ENCODE peak calls at places on chromosomes 11 and 22, in seven cellular contexts. Y is pancreas; L is lung; Z is kidney; V is RWPE1; S is CD8-positive, alpha-beta memory T cell; X is mammary epithelial cell. O is an unnamed sample.

GRCh38 chr11:101323997-101324396 is 194.4 kb upstream of the PGR start:
- DNase-seq in Y (no peak), L (no peak), Z (no peak), V (no peak), S (no peak), X (peak), O (no peak)

GRCh38 chr11:94218372-94218771 is 86.0 kb upstream of the IZUMO1R start:
- DNase-seq in Y (no peak), L (no peak), Z (no peak), V (no peak), S (no peak), X (no peak), O (no peak)

GRCh38 chr11:17743808-17744119 is 9.2 kb downstream of the KCNC1 start:
- DNase-seq in Y (no peak), L (no peak), Z (peak), V (peak), S (no peak), X (no peak), O (no peak)

GRCh38 chr22:50586416-50586815 is 3.8 kb upstream of the CHKB start:
- DNase-seq in Y (no peak), L (no peak), Z (no peak), V (no peak), S (no peak), X (no peak), O (no peak)

GRCh38 chr11:116750070-116750718 is 22.6 kb downstream of the BUD13 start:
- DNase-seq in Y (no peak), L (no peak), Z (no peak), V (no peak), S (no peak), X (no peak), O (no peak)

GRCh38 chr22:45903355-45904149 is 73.4 kb downstream of the WNT7B start:
- DNase-seq in Y (peak), L (no peak), Z (no peak), V (peak), S (no peak), X (peak), O (no peak)

GRCh38 chr11:82732734-82733443 is 775 bp downstream of the FAM181B start:
- DNase-seq in Y (peak), L (no peak), Z (peak), V (peak), S (no peak), X (no peak), O (no peak)

GRCh38 chr11:94139421-94139820 is 10.8 kb downstream of the PANX1 start:
- DNase-seq in Y (peak), L (no peak), Z (no peak), V (no peak), S (no peak), X (no peak), O (no peak)

GRCh38 chr11:73139476-73140198 is 2.5 kb downstream of the FCHSD2 start:
- DNase-seq in Y (no peak), L (no peak), Z (no peak), V (no peak), S (no peak), X (no peak), O (no peak)

GRCh38 chr11:726278-726915 is 20.4 kb downstream of the EPS8L2 start:
- DNase-seq in Y (peak), L (peak), Z (peak), V (peak), S (peak), X (peak), O (no peak)

GRCh38 chr11:65911682-65912568 is 6.9 kb downstream of the C11orf68 start:
- DNase-seq in Y (no peak), L (peak), Z (peak), V (peak), S (no peak), X (peak), O (no peak)

GRCh38 chr11:43515090-43515489 is 156.4 kb downstream of the TTC17 start:
- DNase-seq in Y (no peak), L (no peak), Z (no peak), V (no peak), S (no peak), X (no peak), O (no peak)

GRCh38 chr11:18733202-18733601 is 7.2 kb upstream of the IGSF22 start:
- DNase-seq in Y (no peak), L (no peak), Z (no peak), V (no peak), S (no peak), X (no peak), O (no peak)

GRCh38 chr11:134949121-134949591 is 537.1 kb upstream of the B3GAT1 start:
- DNase-seq in Y (no peak), L (no peak), Z (no peak), V (peak), S (no peak), X (no peak), O (no peak)

GRCh38 chr22:42131562-42131961 is 952 bp upstream of the CYP2D6 start:
- DNase-seq in Y (no peak), L (no peak), Z (peak), V (no peak), S (no peak), X (no peak), O (no peak)

GRCh38 chr22:50315289-50316113 is 8.1 kb upstream of the PLXNB2 start:
- DNase-seq in Y (no peak), L (no peak), Z (peak), V (no peak), S (no peak), X (no peak), O (no peak)

GRCh38 chr11:126426126-126426525 is 70.6 kb downstream of the ST3GAL4 start:
- DNase-seq in Y (no peak), L (no peak), Z (no peak), V (no peak), S (no peak), X (peak), O (no peak)

GRCh38 chr11:103803062-103803461 is 233.4 kb upstream of the DDI1 start:
- DNase-seq in Y (no peak), L (no peak), Z (no peak), V (no peak), S (no peak), X (no peak), O (no peak)

DNA sequence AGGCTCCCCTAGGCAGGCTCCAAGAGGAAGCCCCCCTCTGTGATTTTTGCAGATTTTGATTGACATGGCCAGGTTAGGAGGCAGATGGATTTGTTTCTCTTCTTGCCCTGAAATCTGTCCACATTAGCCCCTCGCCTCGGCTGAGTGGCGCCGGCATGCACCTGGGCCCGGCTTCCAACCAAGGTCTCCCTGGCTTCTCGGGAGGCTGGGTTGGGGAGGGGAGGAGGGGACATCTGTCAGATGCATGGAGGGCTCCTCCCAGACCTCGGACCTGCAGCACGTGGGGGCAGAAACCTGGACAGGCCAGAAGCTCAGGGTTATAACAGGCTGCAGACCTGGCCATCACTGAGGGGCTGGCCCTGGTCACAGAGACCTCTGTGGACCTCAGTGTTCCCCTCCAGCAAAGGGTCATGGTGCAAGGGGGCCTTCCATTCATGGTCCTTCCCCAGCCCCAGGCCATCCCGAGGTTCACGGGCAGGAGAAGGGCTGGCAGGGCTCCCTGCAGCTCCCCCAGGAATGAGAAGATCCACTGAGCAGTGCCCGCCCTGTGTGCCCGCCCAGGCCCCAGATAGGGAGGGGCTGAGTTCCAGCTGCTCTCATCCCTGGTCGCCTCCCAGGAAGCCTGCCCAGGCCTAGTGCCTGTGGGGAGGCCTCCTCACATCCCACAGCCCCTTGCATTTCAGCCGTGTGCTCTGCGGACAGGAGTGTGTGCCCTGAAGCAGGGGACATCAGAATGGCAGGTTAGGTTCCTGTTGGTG is 747.8 kb downstream of the BRD1 start:
- DNase-seq in Y (no peak), L (no peak), Z (peak), V (no peak), S (peak), X (no peak), O (no peak)
- H3K27ac ChIP-seq in Y (no peak), L (no peak), Z (no peak), V (no peak), S (no peak), X (no peak), O (no peak)

GRCh38 chr11:35142481-35143207 is 3.7 kb downstream of the CD44 start:
- DNase-seq in Y (no peak), L (no peak), Z (no peak), V (peak), S (peak), X (peak), O (no peak)

GRCh38 chr11:35145249-35145648 is 6.3 kb downstream of the CD44 start:
- DNase-seq in Y (no peak), L (no peak), Z (no peak), V (no peak), S (peak), X (no peak), O (no peak)

GRCh38 chr11:35143509-35144102 is 4.6 kb downstream of the CD44 start:
- DNase-seq in Y (no peak), L (no peak), Z (no peak), V (no peak), S (no peak), X (peak), O (no peak)

GRCh38 chr11:35144811-35145210 is 5.8 kb downstream of the CD44 start:
- DNase-seq in Y (no peak), L (peak), Z (no peak), V (no peak), S (no peak), X (no peak), O (no peak)

GRCh38 chr11:35144103-35144741 is 5.3 kb downstream of the CD44 start:
- DNase-seq in Y (no peak), L (peak), Z (no peak), V (peak), S (peak), X (peak), O (no peak)
- H3K27ac ChIP-seq in Y (no peak), L (peak), Z (no peak), V (peak), S (peak), X (peak), O (peak)

DNA sequence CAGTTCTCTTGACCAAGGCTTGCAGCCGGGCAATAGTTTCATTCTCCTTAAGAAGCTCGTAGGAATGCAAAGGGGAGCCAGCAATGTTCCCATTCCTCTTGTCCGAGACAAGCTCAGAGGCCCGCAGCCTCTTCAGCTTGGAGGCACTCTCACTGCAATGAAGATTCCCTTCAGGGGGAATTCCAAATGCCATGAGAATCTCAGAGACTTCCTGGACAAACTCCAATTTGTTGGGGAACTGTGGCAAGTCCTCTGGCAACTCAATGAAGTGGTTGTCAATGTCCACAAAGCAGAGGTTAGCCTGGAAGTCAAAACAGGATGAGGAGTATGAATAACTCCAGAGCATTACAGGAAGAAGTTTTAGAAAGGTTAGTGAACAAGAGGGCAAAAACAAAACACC is 84.4 kb downstream of the DENND5A start:
- DNase-seq in Y (no peak), L (no peak), Z (no peak), V (no peak), S (no peak), X (peak), O (no peak)
- H3K27ac ChIP-seq in Y (no peak), L (no peak), Z (no peak), V (no peak), S (no peak), X (no peak), O (no peak)

GRCh38 chr22:25930710-25931353 is 188.8 kb downstream of the MYO18B start:
- DNase-seq in Y (peak), L (no peak), Z (no peak), V (no peak), S (no peak), X (no peak), O (no peak)
- H3K27ac ChIP-seq in Y (no peak), L (no peak), Z (no peak), V (no peak), S (no peak), X (no peak), O (no peak)

GRCh38 chr11:21066030-21066429 is 396.6 kb downstream of the NELL1 start:
- DNase-seq in Y (no peak), L (no peak), Z (no peak), V (no peak), S (no peak), X (no peak), O (no peak)
- H3K27ac ChIP-seq in Y (no peak), L (no peak), Z (no peak), V (no peak), S (no peak), X (no peak), O (no peak)

DNA sequence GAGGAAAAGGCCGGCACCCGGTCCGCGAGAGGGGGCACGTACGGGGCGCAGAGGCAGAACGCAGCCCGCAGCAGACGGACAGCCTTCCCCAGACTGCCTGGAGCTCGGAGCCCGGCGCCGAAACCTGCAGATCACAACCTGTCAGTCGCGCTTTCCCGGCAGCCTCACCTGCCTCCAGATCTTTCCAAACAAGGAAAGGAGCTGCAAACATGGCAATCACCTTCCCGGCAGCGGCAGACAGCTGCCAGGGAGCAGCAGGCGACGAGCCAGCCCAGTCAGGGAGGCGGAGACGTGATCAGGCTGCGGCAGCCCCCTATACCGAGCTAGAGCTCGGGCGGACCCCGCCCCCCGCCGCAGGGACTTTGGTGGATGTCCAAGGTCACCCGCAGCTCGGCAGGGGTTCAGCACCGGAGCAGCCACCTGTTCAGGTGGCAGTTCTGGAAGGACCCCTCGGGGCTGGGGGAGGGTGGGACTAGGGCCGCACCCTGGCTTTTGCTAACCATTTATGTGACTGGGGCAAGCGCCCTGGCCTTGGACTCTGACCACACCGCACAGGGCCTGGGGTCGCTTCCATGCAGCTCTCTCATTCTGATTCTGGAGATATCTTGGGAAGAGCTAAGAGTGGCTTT is 143.8 kb downstream of the NECTIN1 start:
- DNase-seq in Y (peak), L (no peak), Z (peak), V (no peak), S (no peak), X (peak), O (no peak)
- H3K27ac ChIP-seq in Y (no peak), L (no peak), Z (no peak), V (no peak), S (peak), X (no peak), O (peak)

GRCh38 chr11:78791964-78792363 is 217.3 kb upstream of the NARS2 start:
- DNase-seq in Y (no peak), L (no peak), Z (no peak), V (no peak), S (no peak), X (no peak), O (no peak)

GRCh38 chr11:78797559-78797958 is 222.9 kb upstream of the NARS2 start:
- DNase-seq in Y (no peak), L (no peak), Z (no peak), V (no peak), S (no peak), X (no peak), O (no peak)

GRCh38 chr11:78798567-78799170 is 224.0 kb upstream of the NARS2 start:
- DNase-seq in Y (peak), L (peak), Z (peak), V (peak), S (no peak), X (peak), O (no peak)

GRCh38 chr11:78796956-78797355 is 222.3 kb upstream of the NARS2 start:
- DNase-seq in Y (peak), L (no peak), Z (no peak), V (peak), S (no peak), X (peak), O (no peak)

GRCh38 chr11:78795862-78796261 is 221.2 kb upstream of the NARS2 start:
- DNase-seq in Y (no peak), L (peak), Z (no peak), V (no peak), S (no peak), X (no peak), O (no peak)
- H3K27ac ChIP-seq in Y (no peak), L (peak), Z (no peak), V (no peak), S (no peak), X (no peak), O (no peak)